ENCODE peak calls at places on chromosomes 7 and 10, in seven cellular contexts. G is endodermal cell, Q is brain microvascular endothelial cell, D is PC-3, X is HFFc6, F is sigmoid colon, U is hepatocyte. Y is an unnamed sample.

GRCh38 chr7:103714377-103714927 is 268.4 kb upstream of the SLC26A5 start:
- DNase-seq in G (no peak), Q (peak; percentile 33), D (no peak), X (no peak), F (no peak), U (no peak), Y (no peak)

GRCh38 chr10:810351-810846 is 120.9 kb upstream of the DIP2C start:
- DNase-seq in G (peak; percentile 83), Q (no peak), D (no peak), X (no peak), F (no peak), U (peak; percentile 66), Y (peak; percentile 48)

GRCh38 chr10:34526186-34526585 is 288.9 kb downstream of the PARD3 start:
- DNase-seq in G (no peak), Q (peak; percentile 23), D (peak; percentile 99), X (peak; percentile 65), F (no peak), U (no peak), Y (no peak)

GRCh38 chr10:55174419-55174818 is 373.4 kb upstream of the PCDH15 start:
- DNase-seq in G (peak; percentile 61), Q (no peak), D (peak; percentile 43), X (no peak), F (no peak), U (no peak), Y (peak; percentile 60)

GRCh38 chr10:74825371-74826141 is 844 bp upstream of the KAT6B start:
- DNase-seq in G (peak; percentile 90), Q (no peak), D (peak; percentile 74), X (no peak), F (no peak), U (peak; percentile 75), Y (peak; percentile 58)

GRCh38 chr10:3500408-3500856 is 284.6 kb downstream of the KLF6 start:
- DNase-seq in G (peak; percentile 62), Q (peak; percentile 99), D (no peak), X (no peak), F (peak; percentile 90), U (peak; percentile 74), Y (peak; percentile 90)

GRCh38 chr7:100626530-100627237 is 14.3 kb downstream of the MOSPD3 start:
- DNase-seq in G (peak; percentile 94), Q (peak; percentile 89), D (peak; percentile 84), X (peak; percentile 65), F (peak; percentile 93), U (peak; percentile 90), Y (peak; percentile 77)

GRCh38 chr10:129772472-129773358 is 191.4 kb downstream of the EBF3 start:
- DNase-seq in G (peak; percentile 31), Q (no peak), D (no peak), X (no peak), F (no peak), U (no peak), Y (peak; percentile 15)

GRCh38 chr7:100171087-100171681 is 2.8 kb upstream of the GAL3ST4 start:
- DNase-seq in G (peak; percentile 87), Q (no peak), D (no peak), X (no peak), F (no peak), U (peak; percentile 53), Y (no peak)

GRCh38 chr10:2980116-2980515 is 87.2 kb upstream of the PFKP start:
- DNase-seq in G (no peak), Q (peak; percentile 54), D (no peak), X (peak; percentile 28), F (no peak), U (no peak), Y (no peak)

GRCh38 chr10:28858641-28859040 is 181.3 kb downstream of the BAMBI start:
- DNase-seq in G (no peak), Q (no peak), D (no peak), X (no peak), F (no peak), U (no peak), Y (no peak)

GRCh38 chr7:116327135-116327534 is 116.8 kb downstream of the TES start:
- DNase-seq in G (no peak), Q (no peak), D (no peak), X (no peak), F (no peak), U (no peak), Y (no peak)
- TF ChIP-seq CTCF in G (no peak), Q (no peak), D (no peak), X (no peak), F (no peak), U (no peak), Y (no peak)

DNA sequence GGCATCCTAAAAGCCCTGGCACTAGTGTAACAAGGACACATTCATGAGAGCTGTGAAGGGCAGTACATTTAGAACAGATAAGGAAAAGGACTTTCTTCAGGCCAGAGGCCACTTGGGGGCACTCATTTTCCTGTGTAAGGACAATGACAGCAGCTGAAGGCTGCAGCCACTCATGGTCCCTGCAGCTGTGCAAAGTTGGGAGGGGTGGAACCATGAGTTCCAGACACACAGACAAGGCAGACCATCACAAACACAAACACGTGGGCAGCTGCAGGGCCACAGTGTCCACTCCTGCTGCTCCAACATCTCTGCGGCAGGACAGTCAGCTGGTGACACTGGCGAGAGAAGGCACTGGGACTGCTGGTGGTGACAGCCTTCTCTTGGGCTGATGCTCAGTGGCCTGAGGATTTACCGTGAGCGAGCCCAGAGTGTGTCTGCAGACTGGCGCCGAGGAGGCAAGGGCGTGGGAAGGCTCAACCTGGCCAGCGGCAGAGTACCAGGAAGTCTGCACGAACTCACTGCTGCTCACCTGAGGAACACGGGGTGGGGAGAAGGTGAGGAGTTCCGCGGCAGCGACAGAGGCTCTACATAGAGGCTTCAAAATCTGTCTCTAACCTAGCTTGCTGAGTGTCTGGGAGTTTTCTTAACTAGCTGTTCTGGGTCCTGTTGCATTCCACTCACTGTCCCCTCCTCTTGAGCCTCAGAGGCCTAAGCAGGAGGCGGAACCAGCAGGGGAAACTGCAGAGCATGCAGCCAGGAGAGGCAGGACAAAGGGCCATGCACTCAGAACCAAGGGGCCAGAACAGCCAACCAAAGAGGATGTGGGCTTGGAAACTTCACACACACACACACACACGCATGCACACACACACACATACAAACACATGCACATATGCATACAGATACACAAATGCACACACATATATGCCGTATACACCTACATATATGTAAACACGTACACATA is 76.5 kb upstream of the DDC start:
- DNase-seq in G (no peak), Q (no peak), D (no peak), X (no peak), F (peak; percentile 62), U (no peak), Y (no peak)
- TF ChIP-seq CTCF in G (peak; percentile 42), Q (no peak), D (no peak), X (no peak), F (no peak), U (peak; percentile 12), Y (no peak)

GRCh38 chr7:155071916-155072315 is 1.8 kb downstream of the HTR5A start:
- DNase-seq in G (no peak), Q (no peak), D (no peak), X (no peak), F (no peak), U (no peak), Y (no peak)

GRCh38 chr7:155066417-155066950 is 3.6 kb upstream of the HTR5A start:
- DNase-seq in G (no peak), Q (peak; percentile 52), D (peak; percentile 88), X (peak; percentile 67), F (no peak), U (no peak), Y (no peak)

GRCh38 chr7:155071121-155071651 is 1.1 kb downstream of the HTR5A start:
- DNase-seq in G (no peak), Q (no peak), D (no peak), X (no peak), F (no peak), U (no peak), Y (no peak)

GRCh38 chr7:155073922-155074321 is 3.8 kb downstream of the HTR5A start:
- DNase-seq in G (no peak), Q (no peak), D (no peak), X (no peak), F (no peak), U (no peak), Y (no peak)

GRCh38 chr7:155069992-155070827 is at the start of gene HTR5A:
- DNase-seq in G (peak; percentile 98), Q (peak; percentile 83), D (peak; percentile 75), X (peak; percentile 53), F (peak; percentile 70), U (peak; percentile 95), Y (peak; percentile 92)
- TF ChIP-seq CTCF in G (no peak), Q (no peak), D (no peak), X (peak; percentile 17), F (no peak), U (no peak), Y (no peak)

GRCh38 chr7:83791737-83792136 is 142.8 kb upstream of the SEMA3E start:
- DNase-seq in G (no peak), Q (no peak), D (peak; percentile 12), X (no peak), F (no peak), U (no peak), Y (no peak)
- TF ChIP-seq CTCF in G (peak; percentile 54), Q (no peak), D (peak; percentile 26), X (no peak), F (no peak), U (no peak), Y (no peak)

GRCh38 chr10:98391578-98391991 is 23.4 kb downstream of the PYROXD2 start:
- DNase-seq in G (no peak), Q (no peak), D (no peak), X (no peak), F (peak; percentile 85), U (no peak), Y (no peak)

GRCh38 chr10:98390406-98390805 is 24.6 kb downstream of the PYROXD2 start:
- DNase-seq in G (no peak), Q (no peak), D (no peak), X (no peak), F (no peak), U (no peak), Y (no peak)

GRCh38 chr10:98389398-98389797 is 25.6 kb downstream of the PYROXD2 start:
- DNase-seq in G (no peak), Q (no peak), D (no peak), X (no peak), F (no peak), U (no peak), Y (no peak)

GRCh38 chr10:98391065-98391464 is 23.9 kb downstream of the PYROXD2 start:
- DNase-seq in G (no peak), Q (no peak), D (no peak), X (no peak), F (no peak), U (no peak), Y (no peak)

DNA sequence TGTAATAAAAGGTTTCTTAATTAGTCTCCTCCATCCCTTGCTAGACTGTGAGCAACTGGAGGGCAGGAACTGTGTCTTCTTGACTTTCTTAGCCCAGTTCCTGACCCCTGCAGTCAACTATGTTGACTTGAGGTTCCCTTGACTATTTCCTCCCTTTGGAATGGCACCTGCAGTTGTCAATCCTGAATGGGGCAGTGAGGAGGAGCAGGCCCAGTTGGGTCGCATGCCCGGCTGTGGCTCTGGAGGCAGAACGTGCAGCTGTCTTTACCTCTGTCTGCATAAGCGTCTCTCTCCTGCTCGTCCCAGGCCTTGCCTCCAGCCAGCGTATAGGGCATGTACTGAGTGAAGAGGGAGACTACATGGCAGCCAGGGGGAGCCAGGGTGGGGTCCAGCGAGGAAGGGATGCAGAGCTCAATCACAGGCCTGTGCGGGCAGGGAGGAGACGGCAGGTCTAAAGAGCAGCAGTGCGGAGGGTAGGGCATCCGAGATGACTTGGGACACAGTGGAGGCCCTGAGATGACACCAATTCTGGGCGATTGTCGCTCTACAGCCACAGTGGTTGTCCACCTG is 26.8 kb downstream of the PYROXD2 start:
- DNase-seq in G (no peak), Q (no peak), D (no peak), X (no peak), F (no peak), U (no peak), Y (peak; percentile 15)
- TF ChIP-seq CTCF in G (peak; percentile 52), Q (peak; percentile 34), D (no peak), X (no peak), F (no peak), U (no peak), Y (no peak)